ENCODE peak calls at places on chromosomes 7 and 10, in eight cellular contexts. P, I, Y, E, N, R, X and W are unnamed samples.

GRCh38 chr7:141695803-141696289 is 6.1 kb downstream of the DENND11 start:
- DNase-seq in P (peak; percentile 95), I (no peak), Y (peak; percentile 14), E (no peak), N (no peak), R (no peak), X (peak; percentile 79), W (no peak)

GRCh38 chr7:142482899-142483658 is 225.2 kb upstream of the PRSS58 start:
- DNase-seq in P (no peak), I (peak; percentile 41), Y (peak; percentile 71), E (peak; percentile 43), N (no peak), R (peak; percentile 32), X (no peak), W (no peak)

GRCh38 chr10:132960651-132961419 is 18.5 kb upstream of the CFAP46 start:
- DNase-seq in P (no peak), I (peak; percentile 16), Y (no peak), E (no peak), N (peak; percentile 79), R (no peak), X (no peak), W (no peak)

GRCh38 chr10:32417906-32418547 is 27.9 kb upstream of the CCDC7 start:
- DNase-seq in P (no peak), I (no peak), Y (no peak), E (no peak), N (no peak), R (no peak), X (no peak), W (no peak)

GRCh38 chr10:43131906-43132305 is 6.3 kb upstream of the CSGALNACT2 start:
- DNase-seq in P (no peak), I (no peak), Y (no peak), E (no peak), N (no peak), R (no peak), X (no peak), W (peak; percentile 16)

GRCh38 chr7:90625562-90625961 is 29.4 kb downstream of the CDK14 start:
- DNase-seq in P (no peak), I (peak; percentile 35), Y (no peak), E (no peak), N (no peak), R (peak; percentile 60), X (peak; percentile 8), W (no peak)

GRCh38 chr10:133608855-133609254 is 17.7 kb downstream of the FRG2B start:
- DNase-seq in P (no peak), I (no peak), Y (no peak), E (no peak), N (no peak), R (no peak), X (no peak), W (no peak)

GRCh38 chr10:110336111-110336721 is 31.5 kb upstream of the SMNDC1 start:
- DNase-seq in P (no peak), I (no peak), Y (no peak), E (no peak), N (peak; percentile 64), R (peak; percentile 28), X (no peak), W (no peak)

GRCh38 chr10:3071405-3072198 is 4.3 kb downstream of the PFKP start:
- DNase-seq in P (no peak), I (no peak), Y (no peak), E (no peak), N (no peak), R (no peak), X (no peak), W (no peak)

GRCh38 chr10:69056129-69056528 is 31.8 kb upstream of the SRGN start:
- DNase-seq in P (no peak), I (no peak), Y (no peak), E (no peak), N (no peak), R (no peak), X (no peak), W (no peak)

GRCh38 chr7:25636871-25637283 is 408.6 kb upstream of the NPVF start:
- DNase-seq in P (no peak), I (peak; percentile 31), Y (no peak), E (no peak), N (no peak), R (no peak), X (no peak), W (no peak)

GRCh38 chr10:49446031-49446430 is 50.1 kb upstream of the DRGX start:
- DNase-seq in P (no peak), I (no peak), Y (no peak), E (no peak), N (no peak), R (no peak), X (no peak), W (no peak)

GRCh38 chr10:128103229-128103714 is 23.0 kb downstream of the MKI67 start:
- DNase-seq in P (peak; percentile 14), I (no peak), Y (no peak), E (no peak), N (peak; percentile 78), R (no peak), X (no peak), W (no peak)

GRCh38 chr7:147771344-147771743 is 819.2 kb upstream of the C7orf33 start:
- DNase-seq in P (no peak), I (no peak), Y (no peak), E (no peak), N (no peak), R (no peak), X (no peak), W (no peak)

GRCh38 chr10:44051584-44052385 is 333.1 kb downstream of the CXCL12 start:
- DNase-seq in P (no peak), I (no peak), Y (no peak), E (no peak), N (peak; percentile 78), R (no peak), X (no peak), W (no peak)

GRCh38 chr7:137006293-137006692 is 137.8 kb downstream of the CHRM2 start:
- DNase-seq in P (no peak), I (no peak), Y (no peak), E (no peak), N (no peak), R (no peak), X (no peak), W (no peak)

GRCh38 chr10:3531670-3532069 is 253.3 kb downstream of the KLF6 start:
- DNase-seq in P (no peak), I (no peak), Y (no peak), E (no peak), N (no peak), R (no peak), X (no peak), W (no peak)

GRCh38 chr7:77348371-77348813 is 67.8 kb downstream of the GSAP start:
- DNase-seq in P (no peak), I (no peak), Y (no peak), E (no peak), N (no peak), R (no peak), X (no peak), W (no peak)